ENCODE peak calls at places on chromosome 22, in four cellular contexts. One of them, this sample, is unnamed.

GRCh38 chr22:19478466-19479357 is at the start of gene UFD1:
- DNase-seq in mesendoderm: peak; percentile 86
- DNase-seq in neural progenitor cell: peak; percentile 95
- DNase-seq in neuronal stem cell: peak; percentile 81
- DNase-seq in this sample: peak; percentile 63

GRCh38 chr22:27213291-27213690 is 555.9 kb downstream of the MIAT start:
- DNase-seq in neural progenitor cell: no peak
- DNase-seq in neuronal stem cell: no peak
- DNase-seq in mesendoderm: no peak
- DNase-seq in this sample: no peak

GRCh38 chr22:41998361-41999261 is at the start of gene WBP2NL:
- DNase-seq in neural progenitor cell: no peak
- DNase-seq in neuronal stem cell: no peak
- DNase-seq in mesendoderm: no peak
- DNase-seq in this sample: peak; percentile 69

GRCh38 chr22:46280999-46281623 is 13.3 kb downstream of the TTC38 start:
- DNase-seq in neural progenitor cell: no peak
- DNase-seq in neuronal stem cell: no peak
- DNase-seq in mesendoderm: no peak
- DNase-seq in this sample: no peak

GRCh38 chr22:26547837-26548236 is 35.6 kb upstream of the TFIP11 start:
- DNase-seq in neural progenitor cell: no peak
- DNase-seq in neuronal stem cell: no peak
- DNase-seq in mesendoderm: no peak
- DNase-seq in this sample: no peak

GRCh38 chr22:45151503-45151902 is 12.2 kb upstream of the NUP50 start:
- DNase-seq in mesendoderm: no peak
- DNase-seq in neural progenitor cell: no peak
- DNase-seq in neuronal stem cell: no peak
- DNase-seq in this sample: no peak

GRCh38 chr22:46303347-46303965 is 6.8 kb downstream of the GTSE1 start:
- DNase-seq in neural progenitor cell: no peak
- DNase-seq in neuronal stem cell: no peak
- DNase-seq in mesendoderm: no peak
- DNase-seq in this sample: peak; percentile 20

GRCh38 chr22:20998411-20999336 is 3.2 kb downstream of the THAP7 start:
- DNase-seq in neuronal stem cell: no peak
- DNase-seq in neural progenitor cell: no peak
- DNase-seq in mesendoderm: no peak
- DNase-seq in this sample: peak; percentile 12

GRCh38 chr22:27754247-27754887 is 47.2 kb downstream of the MN1 start:
- DNase-seq in neural progenitor cell: no peak
- DNase-seq in mesendoderm: no peak
- DNase-seq in neuronal stem cell: no peak
- DNase-seq in this sample: no peak

GRCh38 chr22:41480397-41480735 is 11.4 kb downstream of the ACO2 start:
- DNase-seq in neural progenitor cell: no peak
- DNase-seq in mesendoderm: no peak
- DNase-seq in neuronal stem cell: no peak
- DNase-seq in this sample: no peak

GRCh38 chr22:19674129-19674928 is 40.0 kb upstream of the SEPTIN5 start:
- DNase-seq in neuronal stem cell: no peak
- DNase-seq in mesendoderm: no peak
- DNase-seq in neural progenitor cell: no peak
- DNase-seq in this sample: no peak

GRCh38 chr22:44925465-44926123 is 84.2 kb downstream of the PHF21B start:
- DNase-seq in neural progenitor cell: no peak
- DNase-seq in neuronal stem cell: no peak
- DNase-seq in mesendoderm: no peak
- DNase-seq in this sample: no peak

GRCh38 chr22:28710889-28711285 is 30.7 kb downstream of the CHEK2 start:
- DNase-seq in neuronal stem cell: no peak
- DNase-seq in mesendoderm: no peak
- DNase-seq in neural progenitor cell: no peak
- DNase-seq in this sample: no peak

GRCh38 chr22:20206709-20207215 is 55.9 kb upstream of the CCDC188 start:
- DNase-seq in neural progenitor cell: no peak
- DNase-seq in neuronal stem cell: no peak
- DNase-seq in mesendoderm: no peak
- DNase-seq in this sample: no peak

GRCh38 chr22:49949914-49950292 is 10.7 kb upstream of the PIM3 start:
- DNase-seq in mesendoderm: no peak
- DNase-seq in neuronal stem cell: no peak
- DNase-seq in neural progenitor cell: no peak
- DNase-seq in this sample: no peak

GRCh38 chr22:49947296-49947622 is 13.3 kb upstream of the PIM3 start:
- DNase-seq in mesendoderm: no peak
- DNase-seq in neuronal stem cell: no peak
- DNase-seq in neural progenitor cell: no peak
- DNase-seq in this sample: no peak

GRCh38 chr22:49948116-49948515 is 12.5 kb upstream of the PIM3 start:
- DNase-seq in neuronal stem cell: no peak
- DNase-seq in neural progenitor cell: no peak
- DNase-seq in mesendoderm: no peak
- DNase-seq in this sample: no peak

GRCh38 chr22:49948958-49949913 is 11.3 kb upstream of the PIM3 start:
- DNase-seq in neuronal stem cell: no peak
- DNase-seq in neural progenitor cell: no peak
- DNase-seq in mesendoderm: no peak
- DNase-seq in this sample: peak; percentile 76

DNA sequence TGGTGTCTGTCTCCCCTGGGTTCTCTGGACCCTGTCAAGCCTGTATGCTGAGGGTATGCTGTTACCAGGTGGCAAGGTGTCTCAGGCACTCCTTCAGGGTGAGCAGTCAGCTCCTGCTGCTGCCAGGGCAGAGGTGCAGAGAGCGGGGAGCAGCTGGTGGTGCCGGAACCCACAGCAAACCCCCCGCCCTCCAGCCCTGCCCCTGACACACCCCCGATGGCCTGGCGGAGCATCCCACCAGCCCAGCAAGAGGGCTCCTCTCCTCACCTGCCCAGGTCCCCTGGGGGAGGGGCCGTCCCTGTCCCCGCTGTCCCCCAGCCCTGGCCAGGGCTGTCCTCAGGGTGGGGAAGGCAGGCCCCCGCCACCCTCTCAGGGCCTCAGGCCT is 12.0 kb upstream of the PIM3 start:
- DNase-seq in neuronal stem cell: no peak
- DNase-seq in neural progenitor cell: no peak
- DNase-seq in mesendoderm: no peak
- DNase-seq in this sample: no peak
- H3K9ac ChIP-seq in neuronal stem cell: peak overlapping the region; percentile 21
- H3K9ac ChIP-seq in neural progenitor cell: no peak overlapping the region
- H3K9ac ChIP-seq in mesendoderm: no peak overlapping the region
- H3K9ac ChIP-seq in this sample: peak overlapping the region; percentile 58

GRCh38 chr22:39832627-39833074 is 60.9 kb downstream of the ENTHD1 start:
- DNase-seq in neural progenitor cell: no peak
- DNase-seq in mesendoderm: no peak
- DNase-seq in neuronal stem cell: no peak
- DNase-seq in this sample: no peak
- H3K9ac ChIP-seq in neural progenitor cell: no peak overlapping the region
- H3K9ac ChIP-seq in mesendoderm: no peak overlapping the region
- H3K9ac ChIP-seq in neuronal stem cell: no peak overlapping the region
- H3K9ac ChIP-seq in this sample: no peak overlapping the region

GRCh38 chr22:31241200-31241599 is 29.1 kb downstream of the LIMK2 start:
- DNase-seq in neural progenitor cell: no peak
- DNase-seq in mesendoderm: peak; percentile 74
- DNase-seq in neuronal stem cell: no peak
- DNase-seq in this sample: no peak
- H3K9ac ChIP-seq in neural progenitor cell: no peak overlapping the region
- H3K9ac ChIP-seq in mesendoderm: no peak overlapping the region
- H3K9ac ChIP-seq in neuronal stem cell: no peak overlapping the region
- H3K9ac ChIP-seq in this sample: no peak overlapping the region

DNA sequence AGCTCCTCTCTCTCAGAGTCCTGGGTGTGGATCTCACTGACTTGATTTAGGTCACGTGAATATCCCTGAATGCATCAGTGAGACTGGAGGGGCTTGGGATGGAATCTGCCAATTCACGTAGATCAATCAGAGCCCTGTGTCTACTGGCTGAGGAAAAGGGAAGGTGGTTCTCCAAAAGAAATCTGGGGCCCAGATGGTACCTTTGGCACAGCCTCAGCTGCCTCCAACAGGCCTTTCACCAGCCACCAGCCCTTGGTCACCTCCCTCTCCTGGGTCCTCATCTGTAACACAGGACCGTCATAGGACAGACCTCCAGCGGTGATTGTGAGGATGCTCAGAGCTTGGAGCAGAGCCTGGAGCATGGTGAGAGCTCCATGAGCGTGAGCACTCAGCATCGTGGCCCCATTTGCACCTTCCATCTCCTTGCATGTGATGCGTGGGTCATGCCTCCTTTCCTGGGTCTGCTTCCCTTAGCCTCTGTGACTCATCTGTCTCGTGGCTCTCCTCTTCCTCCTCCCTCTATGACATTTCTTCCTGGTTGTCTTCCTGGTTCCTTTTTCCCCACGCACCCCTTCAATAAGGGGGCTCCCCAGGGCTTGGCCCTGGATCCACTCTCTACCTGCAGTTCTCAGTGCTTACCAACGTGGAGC is 7.5 kb upstream of the MIEF1 start:
- DNase-seq in mesendoderm: no peak
- DNase-seq in neuronal stem cell: no peak
- DNase-seq in neural progenitor cell: no peak
- DNase-seq in this sample: no peak
- H3K9ac ChIP-seq in mesendoderm: no peak overlapping the region
- H3K9ac ChIP-seq in neuronal stem cell: no peak overlapping the region
- H3K9ac ChIP-seq in neural progenitor cell: no peak overlapping the region
- H3K9ac ChIP-seq in this sample: no peak overlapping the region

GRCh38 chr22:37178350-37179125 is 9.5 kb downstream of the C1QTNF6 start:
- DNase-seq in neuronal stem cell: no peak
- DNase-seq in neural progenitor cell: peak; percentile 85
- DNase-seq in mesendoderm: no peak
- DNase-seq in this sample: no peak
- H3K9ac ChIP-seq in neuronal stem cell: no peak overlapping the region
- H3K9ac ChIP-seq in neural progenitor cell: no peak overlapping the region
- H3K9ac ChIP-seq in mesendoderm: no peak overlapping the region
- H3K9ac ChIP-seq in this sample: no peak overlapping the region

GRCh38 chr22:43002198-43002577 is 12.8 kb downstream of the PACSIN2 start:
- DNase-seq in neuronal stem cell: no peak
- DNase-seq in mesendoderm: peak; percentile 74
- DNase-seq in neural progenitor cell: no peak
- DNase-seq in this sample: peak; percentile 74
- H3K9ac ChIP-seq in neuronal stem cell: no peak overlapping the region
- H3K9ac ChIP-seq in mesendoderm: no peak overlapping the region
- H3K9ac ChIP-seq in neural progenitor cell: no peak overlapping the region
- H3K9ac ChIP-seq in this sample: no peak overlapping the region

GRCh38 chr22:35349368-35349703 is 31.6 kb upstream of the HMOX1 start:
- DNase-seq in neural progenitor cell: no peak
- DNase-seq in neuronal stem cell: no peak
- DNase-seq in mesendoderm: no peak
- DNase-seq in this sample: no peak
- H3K9ac ChIP-seq in neural progenitor cell: no peak overlapping the region
- H3K9ac ChIP-seq in neuronal stem cell: peak overlapping the region; percentile 83
- H3K9ac ChIP-seq in mesendoderm: no peak overlapping the region
- H3K9ac ChIP-seq in this sample: no peak overlapping the region

DNA sequence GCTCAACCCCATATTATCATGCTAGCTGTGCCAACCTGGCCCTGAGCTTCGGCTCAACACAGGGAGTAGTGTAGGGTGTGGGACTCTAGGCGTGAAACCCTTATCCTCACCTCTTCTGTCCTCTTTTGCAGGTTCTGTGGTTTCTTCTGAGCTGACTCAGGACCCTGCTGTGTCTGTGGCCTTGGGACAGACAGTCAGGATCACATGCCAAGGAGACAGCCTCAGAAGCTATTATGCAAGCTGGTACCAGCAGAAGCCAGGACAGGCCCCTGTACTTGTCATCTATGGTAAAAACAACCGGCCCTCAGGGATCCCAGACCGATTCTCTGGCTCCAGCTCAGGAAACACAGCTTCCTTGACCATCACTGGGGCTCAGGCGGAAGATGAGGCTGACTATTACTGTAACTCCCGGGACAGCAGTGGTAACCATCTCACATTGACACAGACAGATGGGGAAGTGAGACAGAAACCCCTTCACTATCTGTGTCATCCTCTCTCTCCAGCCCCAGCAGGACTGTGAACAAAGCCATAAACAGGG is 76.4 kb downstream of the GGTLC2 start:
- DNase-seq in neuronal stem cell: no peak
- DNase-seq in neural progenitor cell: no peak
- DNase-seq in mesendoderm: no peak
- DNase-seq in this sample: no peak
- H3K9ac ChIP-seq in neuronal stem cell: no peak overlapping the region
- H3K9ac ChIP-seq in neural progenitor cell: no peak overlapping the region
- H3K9ac ChIP-seq in mesendoderm: no peak overlapping the region
- H3K9ac ChIP-seq in this sample: no peak overlapping the region

DNA sequence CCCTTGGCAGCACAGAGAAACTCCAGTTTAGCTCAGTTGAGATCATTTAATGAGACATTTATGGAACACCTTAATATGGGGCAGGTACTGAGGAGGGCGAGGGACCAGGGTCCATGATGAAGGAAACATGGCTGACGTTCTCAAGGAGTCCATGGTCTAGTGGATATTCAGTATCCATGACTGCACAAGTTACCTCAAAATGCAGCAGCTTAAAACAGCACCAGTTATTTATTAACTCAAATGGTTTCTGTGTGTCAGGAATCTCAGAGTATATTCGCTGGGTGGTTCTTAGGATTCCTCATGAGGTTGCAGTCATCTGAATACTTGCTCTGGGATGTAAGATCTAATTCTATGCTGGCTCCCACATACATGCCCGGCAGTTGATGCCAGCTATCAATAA is 346.8 kb downstream of the LARGE1 start:
- DNase-seq in mesendoderm: no peak
- DNase-seq in neuronal stem cell: no peak
- DNase-seq in neural progenitor cell: no peak
- DNase-seq in this sample: no peak
- H3K9ac ChIP-seq in mesendoderm: no peak overlapping the region
- H3K9ac ChIP-seq in neuronal stem cell: no peak overlapping the region
- H3K9ac ChIP-seq in neural progenitor cell: no peak overlapping the region
- H3K9ac ChIP-seq in this sample: no peak overlapping the region

DNA sequence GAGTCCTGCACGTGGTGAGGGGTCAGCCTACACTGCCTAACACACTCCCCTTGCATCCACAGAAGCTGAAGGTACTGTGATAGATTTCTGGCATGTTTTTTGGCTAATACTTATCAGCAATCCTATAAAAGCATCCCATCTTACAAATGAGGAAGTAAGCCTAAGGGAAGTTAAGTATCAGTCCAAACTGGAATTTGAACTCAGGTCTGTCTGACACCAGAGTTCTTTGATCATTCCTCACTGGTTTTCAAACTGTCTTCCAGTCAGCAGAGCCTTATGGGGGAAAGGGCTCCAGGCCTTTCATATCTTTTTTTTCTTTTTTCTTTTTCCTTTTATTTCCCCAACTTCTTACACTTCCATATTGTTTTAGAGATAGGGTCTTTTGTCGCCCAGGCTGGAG is 105.6 kb downstream of the RBFOX2 start:
- DNase-seq in neuronal stem cell: no peak
- DNase-seq in mesendoderm: no peak
- DNase-seq in neural progenitor cell: no peak
- DNase-seq in this sample: no peak
- H3K9ac ChIP-seq in neuronal stem cell: no peak overlapping the region
- H3K9ac ChIP-seq in mesendoderm: no peak overlapping the region
- H3K9ac ChIP-seq in neural progenitor cell: no peak overlapping the region
- H3K9ac ChIP-seq in this sample: no peak overlapping the region

This sample was measured in PC-3.